ENCODE peak calls at places on chromosomes 11 and 22, in nine cellular contexts. One of them, this sample, is unnamed.

GRCh38 chr11:77747381-77747969 is 73.0 kb downstream of the RSF1 start:
- DNase-seq in neural crest cell: no peak
- DNase-seq in fibroblast of pulmonary artery: peak; percentile 55
- DNase-seq in Calu3: no peak
- DNase-seq in GM20000: no peak
- DNase-seq in CD8-positive, alpha-beta T cell: no peak
- DNase-seq in HFFc6: peak; percentile 38
- DNase-seq in coronary artery: no peak
- DNase-seq in AG04450: no peak
- DNase-seq in this sample: peak; percentile 31

GRCh38 chr22:40415531-40416266 is 45.3 kb downstream of the SGSM3 start:
- DNase-seq in GM20000: peak; percentile 71
- DNase-seq in neural crest cell: no peak
- DNase-seq in fibroblast of pulmonary artery: peak; percentile 29
- DNase-seq in AG04450: no peak
- DNase-seq in coronary artery: no peak
- DNase-seq in Calu3: no peak
- DNase-seq in CD8-positive, alpha-beta T cell: no peak
- DNase-seq in HFFc6: no peak
- DNase-seq in this sample: no peak

GRCh38 chr22:37996079-37996478 is 11.7 kb upstream of the SOX10 start:
- DNase-seq in neural crest cell: no peak
- DNase-seq in CD8-positive, alpha-beta T cell: no peak
- DNase-seq in GM20000: no peak
- DNase-seq in Calu3: no peak
- DNase-seq in AG04450: no peak
- DNase-seq in fibroblast of pulmonary artery: no peak
- DNase-seq in coronary artery: no peak
- DNase-seq in HFFc6: no peak
- DNase-seq in this sample: no peak

GRCh38 chr11:76247091-76247490 is 40.8 kb upstream of the WNT11 start:
- DNase-seq in HFFc6: no peak
- DNase-seq in Calu3: no peak
- DNase-seq in coronary artery: no peak
- DNase-seq in CD8-positive, alpha-beta T cell: no peak
- DNase-seq in neural crest cell: no peak
- DNase-seq in GM20000: no peak
- DNase-seq in fibroblast of pulmonary artery: no peak
- DNase-seq in AG04450: no peak
- DNase-seq in this sample: no peak

GRCh38 chr11:118443590-118444218 is 7.4 kb downstream of the KMT2A start:
- DNase-seq in HFFc6: no peak
- DNase-seq in coronary artery: no peak
- DNase-seq in Calu3: no peak
- DNase-seq in AG04450: no peak
- DNase-seq in neural crest cell: no peak
- DNase-seq in CD8-positive, alpha-beta T cell: no peak
- DNase-seq in GM20000: peak; percentile 45
- DNase-seq in fibroblast of pulmonary artery: no peak
- DNase-seq in this sample: no peak

GRCh38 chr11:104256525-104256924 is 92.6 kb upstream of the PDGFD start:
- DNase-seq in Calu3: no peak
- DNase-seq in neural crest cell: no peak
- DNase-seq in GM20000: no peak
- DNase-seq in coronary artery: no peak
- DNase-seq in fibroblast of pulmonary artery: peak; percentile 49
- DNase-seq in AG04450: no peak
- DNase-seq in CD8-positive, alpha-beta T cell: no peak
- DNase-seq in HFFc6: no peak
- DNase-seq in this sample: no peak

GRCh38 chr11:128467041-128467440 is 120.3 kb downstream of the ETS1 start:
- DNase-seq in neural crest cell: no peak
- DNase-seq in coronary artery: no peak
- DNase-seq in GM20000: no peak
- DNase-seq in Calu3: no peak
- DNase-seq in CD8-positive, alpha-beta T cell: no peak
- DNase-seq in fibroblast of pulmonary artery: no peak
- DNase-seq in HFFc6: no peak
- DNase-seq in AG04450: no peak
- DNase-seq in this sample: no peak

GRCh38 chr11:35943294-35943693 is 568 bp upstream of the LDLRAD3 start:
- DNase-seq in fibroblast of pulmonary artery: no peak
- DNase-seq in CD8-positive, alpha-beta T cell: no peak
- DNase-seq in Calu3: no peak
- DNase-seq in coronary artery: no peak
- DNase-seq in neural crest cell: no peak
- DNase-seq in AG04450: no peak
- DNase-seq in HFFc6: no peak
- DNase-seq in GM20000: no peak
- DNase-seq in this sample: no peak

GRCh38 chr11:10604340-10604748 is 35.9 kb upstream of the LYVE1 start:
- DNase-seq in GM20000: no peak
- DNase-seq in HFFc6: no peak
- DNase-seq in neural crest cell: no peak
- DNase-seq in AG04450: no peak
- DNase-seq in fibroblast of pulmonary artery: peak; percentile 75
- DNase-seq in Calu3: no peak
- DNase-seq in coronary artery: no peak
- DNase-seq in CD8-positive, alpha-beta T cell: no peak
- DNase-seq in this sample: no peak

DNA sequence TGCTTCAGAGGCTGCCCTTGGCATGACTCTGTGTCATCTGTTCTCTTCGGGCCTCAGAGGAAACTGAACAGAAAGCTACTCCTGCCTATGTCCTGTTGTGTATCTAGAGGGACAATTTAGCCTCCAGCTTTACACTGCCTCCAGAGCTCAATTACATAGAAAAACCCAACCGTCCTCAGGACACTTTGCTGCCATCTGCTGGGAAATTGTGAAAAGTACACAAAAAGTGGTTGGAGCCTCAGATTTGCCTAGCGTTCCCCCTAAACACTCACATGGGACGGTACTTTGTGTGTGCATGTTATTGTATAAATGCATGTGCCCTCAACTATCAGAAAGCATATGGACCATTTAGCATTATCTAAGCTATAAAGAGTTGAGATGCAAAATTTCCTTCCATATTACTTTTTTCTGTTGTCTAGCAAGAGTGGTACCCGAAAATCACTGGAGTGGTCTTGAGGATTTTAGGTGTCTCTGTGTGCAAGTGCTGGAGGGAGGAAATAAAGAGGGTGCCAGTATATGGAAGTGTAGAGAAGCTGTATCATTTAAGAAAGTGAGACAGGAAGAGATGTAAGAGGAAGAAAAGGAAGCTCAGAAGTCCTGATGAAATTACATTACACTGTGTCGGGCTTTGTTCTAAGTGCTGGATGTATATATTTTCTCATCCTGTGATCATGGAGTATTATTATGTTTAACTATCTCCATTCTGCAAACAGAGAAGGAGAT is 8.7 kb upstream of the MS4A4E start:
- DNase-seq in neural crest cell: peak; percentile 14
- DNase-seq in GM20000: peak; percentile 38
- DNase-seq in CD8-positive, alpha-beta T cell: peak; percentile 7
- DNase-seq in HFFc6: peak; percentile 8
- DNase-seq in Calu3: peak; percentile 13
- DNase-seq in AG04450: no peak
- DNase-seq in coronary artery: no peak
- DNase-seq in fibroblast of pulmonary artery: peak; percentile 33
- DNase-seq in this sample: no peak
- TF ChIP-seq CTCF in neural crest cell: peak; percentile 64
- TF ChIP-seq CTCF in GM20000: peak; percentile 21
- TF ChIP-seq CTCF in CD8-positive, alpha-beta T cell: peak; percentile 51
- TF ChIP-seq CTCF in HFFc6: peak; percentile 64
- TF ChIP-seq CTCF in Calu3: peak; percentile 41
- TF ChIP-seq CTCF in AG04450: peak; percentile 41
- TF ChIP-seq CTCF in coronary artery: no peak
- TF ChIP-seq CTCF in fibroblast of pulmonary artery: peak; percentile 44
- TF ChIP-seq CTCF in this sample: peak; percentile 26

GRCh38 chr22:43160497-43161126 is 9.3 kb downstream of the TSPO start:
- DNase-seq in AG04450: no peak
- DNase-seq in GM20000: no peak
- DNase-seq in neural crest cell: no peak
- DNase-seq in HFFc6: no peak
- DNase-seq in CD8-positive, alpha-beta T cell: no peak
- DNase-seq in Calu3: no peak
- DNase-seq in coronary artery: no peak
- DNase-seq in fibroblast of pulmonary artery: no peak
- DNase-seq in this sample: no peak

GRCh38 chr22:43162412-43163150 is 11.2 kb downstream of the TSPO start:
- DNase-seq in HFFc6: no peak
- DNase-seq in Calu3: no peak
- DNase-seq in fibroblast of pulmonary artery: no peak
- DNase-seq in AG04450: no peak
- DNase-seq in coronary artery: no peak
- DNase-seq in CD8-positive, alpha-beta T cell: no peak
- DNase-seq in GM20000: no peak
- DNase-seq in neural crest cell: no peak
- DNase-seq in this sample: no peak

GRCh38 chr22:43157874-43158546 is 6.7 kb downstream of the TSPO start:
- DNase-seq in GM20000: no peak
- DNase-seq in neural crest cell: no peak
- DNase-seq in coronary artery: no peak
- DNase-seq in CD8-positive, alpha-beta T cell: no peak
- DNase-seq in Calu3: no peak
- DNase-seq in fibroblast of pulmonary artery: no peak
- DNase-seq in HFFc6: no peak
- DNase-seq in AG04450: no peak
- DNase-seq in this sample: no peak

GRCh38 chr22:43158778-43159483 is 7.6 kb downstream of the TSPO start:
- DNase-seq in fibroblast of pulmonary artery: no peak
- DNase-seq in neural crest cell: no peak
- DNase-seq in AG04450: no peak
- DNase-seq in GM20000: no peak
- DNase-seq in Calu3: no peak
- DNase-seq in CD8-positive, alpha-beta T cell: no peak
- DNase-seq in HFFc6: no peak
- DNase-seq in coronary artery: no peak
- DNase-seq in this sample: no peak

DNA sequence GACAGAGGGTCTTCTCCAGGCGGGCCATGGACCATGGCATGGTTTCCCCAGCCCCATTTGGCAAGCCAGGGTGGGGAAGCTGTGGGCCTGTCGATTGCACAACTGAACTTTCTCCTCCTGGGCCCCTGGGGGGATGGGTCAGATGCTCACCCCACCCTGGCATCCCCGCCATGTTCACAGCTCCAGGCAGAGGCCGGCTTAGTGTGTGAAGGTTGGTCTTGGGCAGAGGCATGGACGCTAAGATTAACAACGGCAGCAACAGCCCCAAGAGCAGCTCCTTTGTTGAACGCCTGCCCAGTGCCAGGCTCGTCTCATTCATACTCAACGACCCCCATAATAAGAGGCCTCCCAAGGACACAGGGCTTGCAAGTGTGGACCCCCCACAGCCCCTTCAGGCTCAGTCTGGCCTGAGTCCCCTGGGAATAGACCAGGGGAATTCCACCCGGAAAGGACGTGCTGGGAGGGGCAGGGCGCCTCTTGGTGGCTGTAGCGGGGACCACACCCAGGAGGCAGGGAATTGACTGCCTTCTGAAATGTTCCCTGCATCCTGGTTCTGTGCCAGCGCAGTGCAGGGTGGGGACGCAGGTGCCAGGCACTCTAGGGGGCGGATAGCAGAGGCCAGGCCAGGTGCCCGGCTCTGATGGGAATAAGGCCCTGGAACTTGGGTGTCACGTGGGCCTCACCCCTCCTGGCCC is 8.3 kb downstream of the TSPO start:
- DNase-seq in GM20000: no peak
- DNase-seq in coronary artery: no peak
- DNase-seq in fibroblast of pulmonary artery: peak; percentile 20
- DNase-seq in neural crest cell: no peak
- DNase-seq in CD8-positive, alpha-beta T cell: no peak
- DNase-seq in Calu3: peak; percentile 29
- DNase-seq in HFFc6: no peak
- DNase-seq in AG04450: no peak
- DNase-seq in this sample: no peak
- TF ChIP-seq CTCF in GM20000: peak; percentile 28
- TF ChIP-seq CTCF in coronary artery: no peak
- TF ChIP-seq CTCF in fibroblast of pulmonary artery: peak; percentile 22
- TF ChIP-seq CTCF in neural crest cell: peak; percentile 46
- TF ChIP-seq CTCF in CD8-positive, alpha-beta T cell: no peak
- TF ChIP-seq CTCF in Calu3: peak; percentile 65
- TF ChIP-seq CTCF in HFFc6: peak; percentile 60
- TF ChIP-seq CTCF in AG04450: peak; percentile 17
- TF ChIP-seq CTCF in this sample: peak; percentile 26

DNA sequence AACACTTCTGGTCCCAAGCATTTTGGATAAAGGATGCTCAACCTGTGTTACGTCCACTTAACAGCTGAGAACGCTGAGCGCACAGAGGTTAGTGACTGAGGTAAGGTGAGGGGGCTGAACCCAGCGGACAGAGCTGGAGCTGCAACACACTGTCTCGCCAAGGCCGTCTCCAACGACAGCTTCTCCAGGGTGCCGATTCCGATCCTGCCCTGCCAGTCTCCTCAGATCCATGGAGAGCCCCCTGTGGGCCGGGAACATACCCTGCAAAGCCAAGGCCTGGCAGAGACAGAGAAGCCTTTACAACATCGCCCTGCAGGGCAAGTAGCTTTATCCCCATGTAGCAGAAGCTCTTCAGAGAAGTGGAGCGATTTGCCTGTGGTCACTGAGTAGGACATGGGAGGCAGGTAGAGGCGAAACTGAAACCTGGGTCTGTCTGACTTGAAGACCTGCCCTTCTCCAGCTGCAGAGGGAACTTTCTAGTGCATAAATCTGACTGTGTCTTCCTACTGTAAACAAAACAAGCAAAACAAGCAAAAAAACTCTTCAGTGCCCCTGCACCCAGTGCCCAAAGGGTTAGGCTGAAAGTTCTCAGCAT is 72.8 kb downstream of the SCUBE1 start:
- DNase-seq in CD8-positive, alpha-beta T cell: no peak
- DNase-seq in coronary artery: no peak
- DNase-seq in Calu3: peak; percentile 19
- DNase-seq in fibroblast of pulmonary artery: no peak
- DNase-seq in HFFc6: no peak
- DNase-seq in GM20000: peak; percentile 32
- DNase-seq in AG04450: no peak
- DNase-seq in neural crest cell: peak; percentile 31
- DNase-seq in this sample: no peak
- TF ChIP-seq CTCF in CD8-positive, alpha-beta T cell: no peak
- TF ChIP-seq CTCF in coronary artery: no peak
- TF ChIP-seq CTCF in Calu3: peak; percentile 37
- TF ChIP-seq CTCF in fibroblast of pulmonary artery: peak; percentile 27
- TF ChIP-seq CTCF in HFFc6: peak; percentile 56
- TF ChIP-seq CTCF in GM20000: no peak
- TF ChIP-seq CTCF in AG04450: peak; percentile 26
- TF ChIP-seq CTCF in neural crest cell: no peak
- TF ChIP-seq CTCF in this sample: no peak

GRCh38 chr11:74871037-74871436 is 77.9 kb downstream of the XRRA1 start:
- DNase-seq in AG04450: no peak
- DNase-seq in neural crest cell: no peak
- DNase-seq in coronary artery: no peak
- DNase-seq in CD8-positive, alpha-beta T cell: no peak
- DNase-seq in fibroblast of pulmonary artery: peak; percentile 16
- DNase-seq in HFFc6: no peak
- DNase-seq in Calu3: no peak
- DNase-seq in GM20000: no peak
- DNase-seq in this sample: no peak

GRCh38 chr11:74866557-74866956 is 82.3 kb downstream of the XRRA1 start:
- DNase-seq in neural crest cell: no peak
- DNase-seq in HFFc6: no peak
- DNase-seq in fibroblast of pulmonary artery: no peak
- DNase-seq in GM20000: no peak
- DNase-seq in Calu3: no peak
- DNase-seq in coronary artery: no peak
- DNase-seq in CD8-positive, alpha-beta T cell: no peak
- DNase-seq in AG04450: no peak
- DNase-seq in this sample: no peak

GRCh38 chr11:74870485-74870884 is 78.4 kb downstream of the XRRA1 start:
- DNase-seq in coronary artery: no peak
- DNase-seq in AG04450: peak; percentile 10
- DNase-seq in neural crest cell: no peak
- DNase-seq in Calu3: no peak
- DNase-seq in GM20000: no peak
- DNase-seq in fibroblast of pulmonary artery: peak; percentile 71
- DNase-seq in HFFc6: peak; percentile 57
- DNase-seq in CD8-positive, alpha-beta T cell: no peak
- DNase-seq in this sample: no peak
- TF ChIP-seq CTCF in coronary artery: no peak
- TF ChIP-seq CTCF in AG04450: peak; percentile 48
- TF ChIP-seq CTCF in neural crest cell: peak; percentile 44
- TF ChIP-seq CTCF in Calu3: peak; percentile 31
- TF ChIP-seq CTCF in GM20000: peak; percentile 1
- TF ChIP-seq CTCF in fibroblast of pulmonary artery: peak; percentile 39
- TF ChIP-seq CTCF in HFFc6: peak; percentile 81
- TF ChIP-seq CTCF in CD8-positive, alpha-beta T cell: no peak
- TF ChIP-seq CTCF in this sample: peak; percentile 29